ENCODE peak calls at places on chromosomes 5 and 9, in seven cellular contexts. C, V, N, G, D, J and Y are unnamed samples.

GRCh38 chr5:72465601-72466563 is 41.3 kb downstream of the ZNF366 start:
- DNase-seq in C (no peak), V (no peak), N (peak), G (no peak), D (peak), J (no peak), Y (no peak)

GRCh38 chr5:149201121-149201637 is 59.9 kb downstream of the ABLIM3 start:
- DNase-seq in C (no peak), V (peak), N (no peak), G (no peak), D (no peak), J (no peak), Y (no peak)

GRCh38 chr5:154968953-154969352 is 28.1 kb downstream of the MRPL22 start:
- DNase-seq in C (no peak), V (no peak), N (no peak), G (no peak), D (no peak), J (no peak), Y (no peak)

GRCh38 chr9:80204054-80204453 is 632.3 kb downstream of the TLE4 start:
- DNase-seq in C (no peak), V (no peak), N (peak), G (no peak), D (no peak), J (no peak), Y (no peak)

GRCh38 chr9:89096807-89097206 is 81.8 kb downstream of the SHC3 start:
- DNase-seq in C (peak), V (no peak), N (no peak), G (no peak), D (no peak), J (no peak), Y (no peak)

GRCh38 chr5:95801961-95802360 is 20.6 kb downstream of the GLRX start:
- DNase-seq in C (no peak), V (peak), N (no peak), G (no peak), D (no peak), J (no peak), Y (no peak)

GRCh38 chr9:129071526-129072131 is 9.3 kb upstream of the DOLPP1 start:
- DNase-seq in C (peak), V (peak), N (no peak), G (peak), D (no peak), J (no peak), Y (no peak)

GRCh38 chr5:1352231-1352825 is 7.4 kb upstream of the CLPTM1L start:
- DNase-seq in C (no peak), V (no peak), N (no peak), G (no peak), D (no peak), J (no peak), Y (no peak)

GRCh38 chr9:87445646-87446045 is 52.0 kb upstream of the DAPK1 start:
- DNase-seq in C (peak), V (peak), N (peak), G (peak), D (peak), J (peak), Y (peak)

GRCh38 chr9:105359899-105360298 is 87.9 kb upstream of the FSD1L start:
- DNase-seq in C (no peak), V (no peak), N (peak), G (no peak), D (no peak), J (peak), Y (no peak)

GRCh38 chr9:2241875-2242741 is 227.0 kb downstream of the SMARCA2 start:
- DNase-seq in C (peak), V (peak), N (peak), G (peak), D (peak), J (peak), Y (peak)

GRCh38 chr5:137254695-137255094 is 244.4 kb downstream of the SPOCK1 start:
- DNase-seq in C (no peak), V (no peak), N (no peak), G (no peak), D (no peak), J (no peak), Y (no peak)

GRCh38 chr9:113523421-113524141 is 60.1 kb downstream of the RGS3 start:
- DNase-seq in C (no peak), V (no peak), N (no peak), G (no peak), D (peak), J (peak), Y (no peak)

GRCh38 chr5:11483630-11484029 is 420.6 kb downstream of the CTNND2 start:
- DNase-seq in C (no peak), V (no peak), N (no peak), G (no peak), D (peak), J (no peak), Y (no peak)

GRCh38 chr9:114574438-114574837 is 13.1 kb upstream of the ATP6V1G1 start:
- DNase-seq in C (no peak), V (no peak), N (peak), G (no peak), D (peak), J (no peak), Y (no peak)

GRCh38 chr9:81565144-81565543 is 124.2 kb downstream of the TLE1 start:
- DNase-seq in C (no peak), V (no peak), N (no peak), G (no peak), D (no peak), J (no peak), Y (no peak)

GRCh38 chr9:127741831-127742434 is 6.8 kb upstream of the TOR2A start:
- DNase-seq in C (peak), V (peak), N (no peak), G (peak), D (peak), J (peak), Y (peak)

GRCh38 chr5:72955143-72955767 is 586 bp upstream of the FCHO2 start:
- DNase-seq in C (peak), V (no peak), N (no peak), G (peak), D (no peak), J (peak), Y (no peak)

GRCh38 chr5:79992891-79993290 is 1.8 kb upstream of the MTX3 start:
- DNase-seq in C (no peak), V (no peak), N (peak), G (no peak), D (no peak), J (no peak), Y (no peak)

GRCh38 chr5:56569051-56569450 is 246.3 kb upstream of the MAP3K1 start:
- DNase-seq in C (no peak), V (no peak), N (no peak), G (no peak), D (peak), J (no peak), Y (no peak)

GRCh38 chr5:158616707-158617106 is 483.0 kb downstream of the EBF1 start:
- DNase-seq in C (no peak), V (no peak), N (no peak), G (no peak), D (no peak), J (no peak), Y (no peak)

GRCh38 chr9:22976454-22976853 is 529.8 kb downstream of the DMRTA1 start:
- DNase-seq in C (no peak), V (no peak), N (peak), G (no peak), D (no peak), J (no peak), Y (no peak)

GRCh38 chr5:120927923-120928322 is 463.8 kb downstream of the PRR16 start:
- DNase-seq in C (no peak), V (no peak), N (no peak), G (no peak), D (no peak), J (no peak), Y (no peak)

GRCh38 chr5:147822686-147823491 is 8.6 kb downstream of the SPINK1 start:
- DNase-seq in C (peak), V (no peak), N (peak), G (peak), D (peak), J (peak), Y (peak)

GRCh38 chr5:126377444-126377843 is 45.8 kb upstream of the GRAMD2B start:
- DNase-seq in C (no peak), V (no peak), N (peak), G (no peak), D (no peak), J (no peak), Y (no peak)

GRCh38 chr5:74943905-74944304 is 77.7 kb upstream of the FAM169A start:
- DNase-seq in C (no peak), V (no peak), N (no peak), G (peak), D (no peak), J (no peak), Y (no peak)

GRCh38 chr5:74947961-74948613 is 81.9 kb upstream of the FAM169A start:
- DNase-seq in C (peak), V (no peak), N (peak), G (peak), D (peak), J (peak), Y (no peak)

GRCh38 chr5:74949976-74950375 is 83.8 kb upstream of the FAM169A start:
- DNase-seq in C (no peak), V (no peak), N (no peak), G (no peak), D (no peak), J (no peak), Y (no peak)

GRCh38 chr5:74945561-74946165 is 79.5 kb upstream of the FAM169A start:
- DNase-seq in C (no peak), V (no peak), N (no peak), G (no peak), D (no peak), J (no peak), Y (no peak)

GRCh38 chr5:74946471-74946870 is 80.3 kb upstream of the FAM169A start:
- DNase-seq in C (no peak), V (no peak), N (no peak), G (no peak), D (no peak), J (no peak), Y (no peak)
- H3K4me2 ChIP-seq in C (no peak), V (no peak), N (no peak), G (no peak), D (no peak), J (no peak), Y (no peak)

DNA sequence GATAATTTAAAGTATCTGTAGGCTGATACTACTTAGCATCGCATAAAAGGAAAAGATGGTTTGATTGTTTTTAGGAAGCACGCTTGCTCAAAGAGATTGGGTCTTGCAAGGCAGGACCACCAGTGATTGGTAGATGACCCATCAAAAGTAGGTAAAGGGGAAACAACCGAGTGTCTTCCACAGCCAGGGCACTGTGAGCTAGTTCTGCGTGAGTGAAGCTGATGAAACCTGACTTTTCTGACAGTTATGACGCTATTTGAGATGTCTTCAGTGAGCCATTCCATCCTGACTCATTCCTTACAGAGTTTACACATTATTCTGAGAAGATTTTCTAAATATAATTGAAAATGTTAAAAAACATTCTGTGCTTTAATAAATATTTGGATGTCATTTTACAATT is 49.7 kb downstream of the BASP1 start:
- DNase-seq in C (no peak), V (no peak), N (peak), G (no peak), D (no peak), J (no peak), Y (no peak)
- H3K27ac ChIP-seq in C (no peak), V (no peak), N (peak), G (no peak), D (no peak), J (no peak), Y (no peak)

GRCh38 chr5:138949223-138949574 is 74.1 kb upstream of the LRRTM2 start:
- DNase-seq in C (no peak), V (no peak), N (no peak), G (no peak), D (no peak), J (no peak), Y (no peak)
- H4K8ac ChIP-seq in C (no peak), V (no peak), N (no peak), G (no peak), D (no peak), J (no peak), Y (no peak)

GRCh38 chr5:159850192-159850573 is 66.1 kb upstream of the ADRA1B start:
- DNase-seq in C (no peak), V (no peak), N (peak), G (no peak), D (no peak), J (no peak), Y (no peak)

GRCh38 chr5:159849437-159850191 is 66.7 kb upstream of the ADRA1B start:
- DNase-seq in C (no peak), V (no peak), N (peak), G (no peak), D (peak), J (no peak), Y (no peak)

GRCh38 chr5:159855476-159856157 is 60.7 kb upstream of the ADRA1B start:
- DNase-seq in C (no peak), V (no peak), N (peak), G (no peak), D (no peak), J (no peak), Y (no peak)

GRCh38 chr5:159854916-159855315 is 61.4 kb upstream of the ADRA1B start:
- DNase-seq in C (no peak), V (no peak), N (peak), G (peak), D (no peak), J (no peak), Y (no peak)

GRCh38 chr5:159851053-159851452 is 65.2 kb upstream of the ADRA1B start:
- DNase-seq in C (no peak), V (no peak), N (peak), G (no peak), D (no peak), J (no peak), Y (no peak)
- H3K4me2 ChIP-seq in C (no peak), V (no peak), N (no peak), G (no peak), D (no peak), J (no peak), Y (no peak)